ENCODE peak calls at places on chromosomes 4 and X, in four cellular contexts. E is fibroblast of pulmonary artery, F is OCI-LY7, X is thoracic aorta. K is an unnamed sample.

GRCh38 chr4:94877973-94878372 is 120.2 kb downstream of the BMPR1B start:
- DNase-seq in X (no peak), E (peak), F (no peak), K (peak)

GRCh38 chrX:136850441-136851175 is 29.9 kb downstream of the RBMX start:
- DNase-seq in E (peak), F (no peak), X (no peak), K (no peak)

GRCh38 chr4:124111922-124112321 is 600.6 kb downstream of the ANKRD50 start:
- DNase-seq in X (no peak), F (peak), E (peak), K (peak)

GRCh38 chr4:24266951-24267577 is 317.3 kb downstream of the DHX15 start:
- DNase-seq in E (peak), X (no peak), F (no peak), K (peak)

GRCh38 chr4:71765349-71765748 is 18.5 kb downstream of the GC start:
- DNase-seq in E (peak), F (no peak), X (no peak), K (peak)

GRCh38 chrX:619451-619811 is 11.2 kb upstream of the SHOX start:
- DNase-seq in E (no peak), X (no peak), F (no peak), K (no peak)

GRCh38 chrX:17529349-17529748 is 154.3 kb downstream of the NHS start:
- DNase-seq in F (no peak), E (no peak), X (no peak), K (no peak)

GRCh38 chr4:26884486-26884988 is 23.9 kb downstream of the STIM2 start:
- DNase-seq in E (no peak), F (peak), X (no peak), K (no peak)

GRCh38 chrX:13043938-13044337 is 482 bp downstream of the FAM9C start:
- DNase-seq in E (no peak), X (no peak), F (no peak), K (no peak)

GRCh38 chr4:140944539-140944938 is 188.4 kb upstream of the TBC1D9 start:
- DNase-seq in F (no peak), X (no peak), E (peak), K (peak)

GRCh38 chrX:41145920-41146608 is 60.8 kb downstream of the USP9X start:
- DNase-seq in X (no peak), F (no peak), E (peak), K (peak)

GRCh38 chr4:164783966-164784365 is 30.0 kb downstream of the SMIM31 start:
- DNase-seq in X (no peak), F (no peak), E (no peak), K (no peak)

GRCh38 chr4:59848457-59848856 is 1351.7 kb upstream of the ADGRL3 start:
- DNase-seq in E (no peak), X (no peak), F (no peak), K (no peak)

GRCh38 chr4:28421221-28421620 is 1560.6 kb downstream of the STIM2 start:
- DNase-seq in E (no peak), X (no peak), F (no peak), K (no peak)

GRCh38 chr4:89307446-89308160 is at the start of gene GPRIN3:
- DNase-seq in E (peak), X (no peak), F (peak), K (no peak)

GRCh38 chrX:135112096-135112729 is 8.1 kb downstream of the ETDB start:
- DNase-seq in E (peak), F (peak), X (no peak), K (peak)

GRCh38 chr4:41418444-41418843 is 119.5 kb upstream of the LIMCH1 start:
- DNase-seq in X (no peak), F (no peak), E (peak), K (peak)

GRCh38 chr4:2354760-2355159 is 63.7 kb downstream of the ZFYVE28 start:
- DNase-seq in F (no peak), E (no peak), X (no peak), K (no peak)

GRCh38 chr4:80388284-80388607 is 52.7 kb downstream of the CFAP299 start:
- DNase-seq in X (no peak), E (no peak), F (no peak), K (no peak)

GRCh38 chr4:78171482-78171881 is 114.4 kb downstream of the FRAS1 start:
- DNase-seq in X (no peak), E (no peak), F (no peak), K (no peak)

GRCh38 chr4:772776-773175 is 53.2 kb downstream of the CPLX1 start:
- DNase-seq in E (no peak), F (no peak), X (no peak), K (no peak)

GRCh38 chr4:101183658-101184373 is 163.5 kb downstream of the PPP3CA start:
- DNase-seq in F (no peak), E (no peak), X (no peak), K (peak)

GRCh38 chr4:85728471-85728870 is 253.5 kb downstream of the ARHGAP24 start:
- DNase-seq in X (no peak), F (no peak), E (no peak), K (no peak)

GRCh38 chr4:169070071-169070894 is 60.2 kb upstream of the CBR4 start:
- DNase-seq in F (no peak), X (peak), E (peak), K (peak)

GRCh38 chr4:48653217-48654014 is 126.7 kb downstream of the FRYL start:
- DNase-seq in X (no peak), F (no peak), E (peak), K (peak)

GRCh38 chr4:142366821-142367220 is 479.3 kb downstream of the INPP4B start:
- DNase-seq in E (no peak), X (no peak), F (no peak), K (peak)

GRCh38 chr4:78720151-78720726 is 55.9 kb upstream of the BMP2K start:
- DNase-seq in X (no peak), F (no peak), E (no peak), K (no peak)

GRCh38 chr4:17781072-17781830 is at the start of gene FAM184B:
- DNase-seq in F (no peak), X (no peak), E (no peak), K (peak)

DNA sequence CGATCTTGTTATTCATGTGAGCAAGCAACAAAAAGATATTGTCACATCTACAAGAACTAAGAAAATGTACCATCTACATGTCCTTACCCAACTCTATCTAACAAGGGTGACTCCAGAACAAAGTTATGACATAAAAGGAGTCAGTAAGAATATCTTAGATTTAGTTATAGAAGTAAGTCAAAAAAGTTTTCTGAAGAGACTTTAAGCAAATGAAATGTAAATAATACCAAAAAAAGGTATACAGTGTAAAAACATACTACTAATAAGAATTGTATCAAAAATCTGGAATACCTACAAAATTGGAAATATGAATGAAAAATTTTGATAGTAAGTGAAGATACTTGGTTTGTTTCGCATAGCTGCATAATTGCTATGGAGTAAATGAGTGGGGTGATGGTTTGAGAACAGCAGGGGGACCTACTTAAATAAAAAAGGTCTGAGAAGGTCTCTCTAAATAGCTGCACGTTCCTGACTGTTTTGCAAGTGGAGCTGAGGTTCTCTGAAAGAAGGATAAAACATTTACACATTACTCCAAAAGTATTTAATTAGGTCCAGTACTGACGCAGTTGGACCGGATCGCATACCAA is 51.0 kb upstream of the ENPP6 start:
- DNase-seq in X (no peak), E (peak), F (peak), K (no peak)
- H3K4me3 ChIP-seq in X (peak), E (no peak), F (peak), K (no peak)

GRCh38 chrX:111649641-111650040 is 31.3 kb upstream of the ALG13 start:
- DNase-seq in E (no peak), X (no peak), F (no peak), K (no peak)

GRCh38 chrX:111648802-111649201 is 32.2 kb upstream of the ALG13 start:
- DNase-seq in X (no peak), F (no peak), E (no peak), K (no peak)

DNA sequence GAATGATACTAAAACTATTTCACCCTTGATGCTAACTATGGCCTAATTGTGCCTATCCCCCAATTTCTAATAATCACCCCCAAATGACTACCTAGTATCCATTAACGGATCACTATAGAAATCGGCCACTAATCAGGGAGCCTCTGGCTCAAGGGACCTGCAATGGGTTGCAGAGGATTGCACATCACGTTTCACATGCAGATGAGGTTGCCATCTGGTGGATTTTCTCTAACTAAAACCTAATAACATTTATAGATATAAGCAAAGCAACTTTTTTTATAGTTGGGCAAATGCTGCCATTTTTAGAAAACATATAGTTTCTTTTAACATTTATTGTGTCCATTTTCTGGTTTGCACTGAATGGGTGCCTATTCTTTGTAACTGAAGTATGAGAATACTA is 28.3 kb upstream of the ALG13 start:
- DNase-seq in E (peak), F (no peak), X (no peak), K (peak)
- TF ChIP-seq CTCF in E (no peak), F (no peak), X (no peak), K (peak)

DNA sequence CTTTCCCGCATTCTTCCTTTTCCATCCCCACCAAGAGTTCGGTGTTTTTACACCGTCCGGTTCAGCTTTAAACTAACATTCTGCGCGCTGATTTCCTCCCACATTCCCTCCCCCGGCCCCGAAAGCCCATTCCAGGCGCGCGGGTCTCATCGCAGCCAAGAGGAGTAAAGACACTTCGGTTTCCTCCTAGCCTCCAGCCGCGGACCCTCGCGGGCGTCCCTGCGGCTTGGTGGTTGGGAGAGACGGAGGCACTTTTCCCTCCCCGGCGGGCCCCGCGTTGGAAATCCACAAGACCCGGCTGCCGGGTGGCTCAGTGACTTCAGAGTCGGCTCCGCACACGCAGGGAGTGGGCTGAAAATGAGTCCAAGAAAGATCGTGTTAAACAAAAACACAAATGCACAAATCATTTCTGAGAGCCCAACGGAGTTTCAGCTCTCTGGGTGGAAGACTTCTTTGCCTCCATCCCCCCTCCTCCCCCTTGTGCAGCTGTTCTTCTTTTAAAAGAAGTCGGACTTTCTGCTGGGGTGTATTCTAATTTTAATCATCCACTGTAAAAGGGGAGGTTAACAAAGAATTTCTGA is 2.0 kb upstream of the ARX start:
- DNase-seq in X (no peak), E (no peak), F (no peak), K (no peak)
- H3K4me3 ChIP-seq in X (no peak), E (no peak), F (no peak), K (no peak)

DNA sequence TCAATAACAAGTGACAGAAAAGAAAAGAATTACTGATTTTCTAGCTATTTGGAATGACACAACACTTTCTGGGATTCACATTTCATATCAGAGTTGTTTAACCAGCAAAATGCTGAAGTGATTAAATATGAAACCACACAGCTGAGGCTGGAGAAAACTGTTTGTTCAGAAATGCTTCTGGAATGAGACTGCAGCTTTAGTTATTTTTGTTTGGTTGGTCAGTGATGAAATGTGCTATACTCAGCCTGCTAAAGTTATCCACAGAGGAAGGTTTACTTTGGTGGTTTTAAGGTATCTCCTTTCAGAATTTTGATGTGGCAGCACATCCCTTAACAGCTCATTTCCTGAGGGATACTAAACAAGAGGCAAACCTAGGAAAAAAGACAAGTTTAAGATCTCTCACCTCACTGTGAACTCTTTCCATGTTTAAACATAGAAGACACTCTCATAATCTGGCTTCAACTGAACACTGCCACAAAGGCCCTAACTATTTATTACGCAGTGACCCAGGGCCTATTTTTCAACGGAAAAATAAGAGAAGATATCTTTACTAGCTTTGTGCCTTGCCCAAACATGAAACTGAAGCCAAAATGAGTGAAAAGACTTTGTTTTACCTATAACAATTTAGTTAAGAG is 106.6 kb upstream of the PDE5A start:
- DNase-seq in X (no peak), E (peak), F (no peak), K (peak)
- TF ChIP-seq CTCF in X (no peak), E (no peak), F (no peak), K (no peak)

DNA sequence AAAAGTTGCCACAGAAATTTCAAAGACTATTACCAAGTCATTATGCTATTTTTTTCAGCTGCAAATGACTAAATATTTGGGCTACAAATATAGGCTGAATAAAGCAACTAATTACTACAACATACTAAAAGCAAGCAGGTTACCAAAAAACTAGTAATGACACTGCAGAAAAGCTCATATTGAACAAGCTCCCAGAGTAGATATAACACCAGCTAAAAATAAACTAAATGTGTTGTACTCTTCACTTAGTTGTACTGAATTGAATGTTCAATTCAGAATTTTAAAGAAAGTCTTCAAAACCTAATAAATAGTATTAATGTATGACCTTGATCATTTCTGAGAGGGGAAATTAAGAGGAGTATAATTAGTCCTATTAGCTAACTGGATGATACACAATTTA is 12.0 kb downstream of the ATP8A1 start:
- DNase-seq in F (no peak), E (no peak), X (no peak), K (no peak)
- H3K4me3 ChIP-seq in F (peak), E (no peak), X (no peak), K (no peak)

DNA sequence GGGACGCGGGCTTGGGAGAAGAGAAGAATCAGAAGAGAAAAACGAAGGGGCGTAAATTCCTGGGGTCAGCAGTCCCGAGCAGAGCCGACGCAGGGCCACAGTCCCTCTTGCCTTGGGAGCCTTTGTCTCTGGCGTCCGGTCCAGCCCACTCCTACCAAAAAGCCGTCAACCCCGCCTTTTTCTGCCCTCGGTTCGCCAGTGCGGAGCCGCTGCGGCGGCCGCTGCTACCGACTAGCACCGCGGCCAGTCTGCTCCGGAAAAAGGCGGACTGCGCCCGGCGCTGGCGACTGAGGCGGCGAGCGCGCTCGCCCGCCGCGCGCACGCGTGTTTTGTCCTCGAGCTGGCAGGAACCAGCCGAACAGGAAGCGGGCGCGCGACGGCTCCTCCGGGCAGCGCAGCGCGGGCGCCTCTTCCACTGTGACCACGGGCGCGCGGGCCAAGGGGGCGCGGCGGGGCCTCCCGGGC is 502 bp downstream of the HNRNPDL start:
- DNase-seq in F (no peak), X (no peak), E (peak), K (no peak)
- TF ChIP-seq CTCF in F (peak), X (no peak), E (no peak), K (no peak)

K was measured in fibroblast of the aortic adventitia.